ENCODE peak calls at places on chromosomes 4 and X, in eight cellular contexts. One of them, this sample, is unnamed.

GRCh38 chr4:102503301-102503746 is 2.2 kb downstream of the NFKB1 start:
- DNase-seq in NCI-H2227 treated with DMSO at 0.1 percent for 48 hours: peak; percentile 11
- DNase-seq in mucosa of descending colon: no peak
- DNase-seq in NCI-H524 treated with DMSO at 0.1 percent for 48 hours: no peak
- DNase-seq in T-helper 17 cell: no peak
- DNase-seq in stimulated activated CD4-positive, alpha-beta T cell treated with anti-CD3 and anti-CD28 coated beads, Interleukin-4, amount 100 ng/mL, for 4 hours: no peak
- DNase-seq in HT1080: no peak
- DNase-seq in left cardiac atrium: no peak
- DNase-seq in this sample: peak; percentile 64

GRCh38 chr4:164212134-164212533 is 541.8 kb upstream of the SMIM31 start:
- DNase-seq in HT1080: no peak
- DNase-seq in mucosa of descending colon: no peak
- DNase-seq in stimulated activated CD4-positive, alpha-beta T cell treated with anti-CD3 and anti-CD28 coated beads, Interleukin-4, amount 100 ng/mL, for 4 hours: no peak
- DNase-seq in T-helper 17 cell: no peak
- DNase-seq in NCI-H524 treated with DMSO at 0.1 percent for 48 hours: no peak
- DNase-seq in left cardiac atrium: no peak
- DNase-seq in NCI-H2227 treated with DMSO at 0.1 percent for 48 hours: no peak
- DNase-seq in this sample: peak; percentile 2

GRCh38 chr4:180751009-180751408 is 1492.2 kb upstream of the TENM3 start:
- DNase-seq in NCI-H2227 treated with DMSO at 0.1 percent for 48 hours: no peak
- DNase-seq in mucosa of descending colon: no peak
- DNase-seq in NCI-H524 treated with DMSO at 0.1 percent for 48 hours: no peak
- DNase-seq in left cardiac atrium: no peak
- DNase-seq in HT1080: peak; percentile 36
- DNase-seq in stimulated activated CD4-positive, alpha-beta T cell treated with anti-CD3 and anti-CD28 coated beads, Interleukin-4, amount 100 ng/mL, for 4 hours: no peak
- DNase-seq in T-helper 17 cell: no peak
- DNase-seq in this sample: peak; percentile 3

GRCh38 chr4:1969928-1970723 is 38.6 kb downstream of the NELFA start:
- DNase-seq in T-helper 17 cell: no peak
- DNase-seq in mucosa of descending colon: no peak
- DNase-seq in stimulated activated CD4-positive, alpha-beta T cell treated with anti-CD3 and anti-CD28 coated beads, Interleukin-4, amount 100 ng/mL, for 4 hours: no peak
- DNase-seq in HT1080: no peak
- DNase-seq in left cardiac atrium: no peak
- DNase-seq in NCI-H2227 treated with DMSO at 0.1 percent for 48 hours: no peak
- DNase-seq in NCI-H524 treated with DMSO at 0.1 percent for 48 hours: no peak
- DNase-seq in this sample: no peak

GRCh38 chr4:116180056-116180690 is 905.2 kb downstream of the TRAM1L1 start:
- DNase-seq in NCI-H524 treated with DMSO at 0.1 percent for 48 hours: no peak
- DNase-seq in NCI-H2227 treated with DMSO at 0.1 percent for 48 hours: peak; percentile 52
- DNase-seq in left cardiac atrium: no peak
- DNase-seq in mucosa of descending colon: no peak
- DNase-seq in stimulated activated CD4-positive, alpha-beta T cell treated with anti-CD3 and anti-CD28 coated beads, Interleukin-4, amount 100 ng/mL, for 4 hours: no peak
- DNase-seq in HT1080: peak; percentile 6
- DNase-seq in T-helper 17 cell: no peak
- DNase-seq in this sample: peak; percentile 64

GRCh38 chr4:51895816-51896408 is 53.0 kb downstream of the DCUN1D4 start:
- DNase-seq in left cardiac atrium: peak; percentile 65
- DNase-seq in mucosa of descending colon: no peak
- DNase-seq in HT1080: peak; percentile 58
- DNase-seq in stimulated activated CD4-positive, alpha-beta T cell treated with anti-CD3 and anti-CD28 coated beads, Interleukin-4, amount 100 ng/mL, for 4 hours: peak; percentile 16
- DNase-seq in NCI-H524 treated with DMSO at 0.1 percent for 48 hours: no peak
- DNase-seq in NCI-H2227 treated with DMSO at 0.1 percent for 48 hours: peak; percentile 20
- DNase-seq in T-helper 17 cell: peak; percentile 7
- DNase-seq in this sample: peak; percentile 76

GRCh38 chrX:44036336-44036735 is 63.1 kb upstream of the NDP start:
- DNase-seq in T-helper 17 cell: no peak
- DNase-seq in mucosa of descending colon: no peak
- DNase-seq in NCI-H2227 treated with DMSO at 0.1 percent for 48 hours: no peak
- DNase-seq in stimulated activated CD4-positive, alpha-beta T cell treated with anti-CD3 and anti-CD28 coated beads, Interleukin-4, amount 100 ng/mL, for 4 hours: no peak
- DNase-seq in HT1080: peak; percentile 32
- DNase-seq in left cardiac atrium: no peak
- DNase-seq in NCI-H524 treated with DMSO at 0.1 percent for 48 hours: no peak
- DNase-seq in this sample: no peak

GRCh38 chrX:39600222-39600621 is 497.5 kb downstream of the BCOR start:
- DNase-seq in left cardiac atrium: no peak
- DNase-seq in HT1080: no peak
- DNase-seq in NCI-H524 treated with DMSO at 0.1 percent for 48 hours: peak; percentile 12
- DNase-seq in NCI-H2227 treated with DMSO at 0.1 percent for 48 hours: no peak
- DNase-seq in T-helper 17 cell: no peak
- DNase-seq in stimulated activated CD4-positive, alpha-beta T cell treated with anti-CD3 and anti-CD28 coated beads, Interleukin-4, amount 100 ng/mL, for 4 hours: no peak
- DNase-seq in mucosa of descending colon: no peak
- DNase-seq in this sample: no peak

GRCh38 chrX:119410027-119410819 is 11.1 kb downstream of the SLC25A43 start:
- DNase-seq in left cardiac atrium: peak; percentile 38
- DNase-seq in T-helper 17 cell: no peak
- DNase-seq in NCI-H524 treated with DMSO at 0.1 percent for 48 hours: no peak
- DNase-seq in stimulated activated CD4-positive, alpha-beta T cell treated with anti-CD3 and anti-CD28 coated beads, Interleukin-4, amount 100 ng/mL, for 4 hours: no peak
- DNase-seq in HT1080: peak; percentile 94
- DNase-seq in mucosa of descending colon: peak; percentile 82
- DNase-seq in NCI-H2227 treated with DMSO at 0.1 percent for 48 hours: peak; percentile 58
- DNase-seq in this sample: peak; percentile 26